ENCODE peak calls at places on chromosome 9, in six cellular contexts. Q is GM12878, H is HepG2, M is H1, F is K562, C is SK-N-SH. B is an unnamed sample.

GRCh38 chr9:12631866-12632265 is 61.3 kb upstream of the TYRP1 start:
- DNase-seq in F (no peak), Q (no peak), C (no peak), M (no peak), H (no peak), B (no peak)

GRCh38 chr9:73411494-73411893 is 259.8 kb downstream of the ANXA1 start:
- DNase-seq in Q (no peak), H (no peak), C (no peak), F (no peak), M (no peak), B (no peak)

GRCh38 chr9:130933114-130934046 is 5.7 kb downstream of the FIBCD1 start:
- DNase-seq in M (no peak), F (peak), C (no peak), Q (no peak), H (no peak), B (no peak)

GRCh38 chr9:122186301-122186700 is 26.6 kb downstream of the MORN5 start:
- DNase-seq in Q (no peak), M (no peak), H (peak), F (peak), C (no peak), B (no peak)

GRCh38 chr9:133791735-133792649 is 53.8 kb upstream of the SARDH start:
- DNase-seq in M (no peak), H (no peak), C (no peak), F (no peak), Q (no peak), B (no peak)

GRCh38 chr9:98983295-98984268 is 39.9 kb downstream of the COL15A1 start:
- DNase-seq in Q (no peak), M (no peak), H (no peak), C (no peak), F (no peak), B (no peak)

GRCh38 chr9:76023715-76024195 is 133.3 kb downstream of the PCSK5 start:
- DNase-seq in M (no peak), C (no peak), Q (no peak), H (peak), F (no peak), B (peak)

GRCh38 chr9:22119537-22120167 is 110.5 kb upstream of the CDKN2B start:
- DNase-seq in Q (no peak), C (peak), F (no peak), H (peak), M (no peak), B (no peak)

GRCh38 chr9:77714077-77714549 is 66.0 kb upstream of the GNA14 start:
- DNase-seq in H (no peak), C (peak), Q (no peak), M (no peak), F (no peak), B (no peak)

GRCh38 chr9:137621131-137621757 is 2.4 kb downstream of the EHMT1 start:
- DNase-seq in Q (no peak), C (no peak), H (no peak), M (no peak), F (no peak), B (no peak)
- TF ChIP-seq CTCF in Q (no peak), C (peak), H (no peak), M (peak), F (peak), B (peak)

GRCh38 chr9:108911820-108912219 is 22.1 kb downstream of the ELP1 start:
- DNase-seq in F (no peak), C (no peak), Q (no peak), H (peak), M (no peak), B (no peak)
- H3K4me2 ChIP-seq in F (no peak), C (no peak), Q (no peak), H (no peak), M (no peak), B (no peak)

DNA sequence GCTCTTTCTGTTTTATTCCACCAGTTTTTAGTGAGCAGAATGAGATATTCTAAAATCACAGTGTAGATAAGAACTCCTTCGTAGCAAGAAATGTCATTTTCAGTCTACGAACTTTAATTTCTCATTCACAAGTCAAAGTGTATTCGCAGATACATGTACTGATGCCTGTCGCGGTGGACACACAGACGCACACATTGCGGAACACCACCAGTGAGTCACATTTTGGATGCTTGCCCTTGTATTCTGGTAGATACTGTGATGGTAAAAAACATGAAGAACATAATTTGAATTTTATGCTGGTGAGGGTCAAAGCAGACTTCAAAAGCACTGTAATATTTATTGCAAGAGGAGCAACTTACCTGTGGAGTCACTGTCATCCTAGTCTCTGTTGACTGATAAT is 4.7 kb upstream of the C9orf57 start:
- DNase-seq in F (no peak), C (no peak), Q (no peak), M (no peak), H (no peak), B (no peak)
- TF ChIP-seq SIN3A in F (no peak), C (no peak), Q (no peak), M (no peak), H (no peak), B (no peak)

DNA sequence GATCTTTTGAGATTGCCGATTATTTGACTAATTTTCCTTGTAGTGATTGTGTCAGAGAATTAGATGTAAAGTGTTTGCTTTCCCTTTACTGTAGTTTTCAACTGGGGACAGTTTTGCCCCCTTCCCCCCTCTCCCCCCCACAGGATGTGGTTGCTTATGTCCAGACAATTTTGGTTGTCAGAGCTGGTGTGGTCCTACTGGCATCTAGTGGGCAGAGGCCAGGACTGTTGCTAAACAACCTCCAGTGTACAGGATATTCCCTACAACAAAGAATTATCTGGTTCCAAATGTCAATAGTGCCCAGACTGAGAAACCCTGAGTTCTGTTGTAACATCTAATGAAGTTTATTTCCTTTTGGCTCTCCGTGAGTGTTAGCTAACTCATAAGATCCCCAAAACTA is 20.0 kb downstream of the TMEFF1 start:
- DNase-seq in H (peak), C (no peak), Q (no peak), M (no peak), F (no peak), B (no peak)
- TF ChIP-seq CTCF in H (peak), C (peak), Q (peak), M (peak), F (no peak), B (peak)

GRCh38 chr9:116075191-116075590 is 78.4 kb upstream of the PAPPA start:
- DNase-seq in Q (no peak), M (no peak), C (no peak), H (no peak), F (no peak), B (no peak)
- H3K4me2 ChIP-seq in Q (no peak), M (no peak), C (no peak), H (no peak), F (no peak), B (no peak)

B was measured in HCT116.